ENCODE peak calls at places on chromosome 16, in four cellular contexts. One of them, this sample, is unnamed.
A peak's percentile ranks its signal among the peaks of the same experiment; 100 is the strongest.

GRCh38 chr16:86248325-86248905 is 261.9 kb upstream of the FOXF1 start:
- DNase-seq in astrocyte: no peak
- DNase-seq in tibial nerve: no peak
- DNase-seq in transverse colon: no peak
- DNase-seq in this sample: no peak

GRCh38 chr16:87927195-87927562 is 9.2 kb downstream of the CA5A start:
- DNase-seq in astrocyte: no peak
- DNase-seq in transverse colon: no peak
- DNase-seq in tibial nerve: no peak
- DNase-seq in this sample: no peak

GRCh38 chr16:85306071-85306792 is 194.0 kb upstream of the CIBAR2 start:
- DNase-seq in astrocyte: peak; percentile 63
- DNase-seq in tibial nerve: peak; percentile 87
- DNase-seq in transverse colon: peak; percentile 87
- DNase-seq in this sample: peak; percentile 97

GRCh38 chr16:71894229-71894920 is 956 bp upstream of the IST1 start:
- DNase-seq in tibial nerve: peak; percentile 54
- DNase-seq in transverse colon: peak; percentile 53
- DNase-seq in astrocyte: peak; percentile 58
- DNase-seq in this sample: peak; percentile 41

GRCh38 chr16:1181715-1182671 is 29.1 kb downstream of the CACNA1H start:
- DNase-seq in astrocyte: peak; percentile 83
- DNase-seq in transverse colon: peak; percentile 61
- DNase-seq in tibial nerve: no peak
- DNase-seq in this sample: peak; percentile 96

GRCh38 chr16:15041260-15042011 is 14.4 kb downstream of the NTAN1 start:
- DNase-seq in tibial nerve: peak; percentile 70
- DNase-seq in astrocyte: peak; percentile 38
- DNase-seq in transverse colon: peak; percentile 78
- DNase-seq in this sample: peak; percentile 85

GRCh38 chr16:86874141-86874540 is 295.8 kb downstream of the FOXL1 start:
- DNase-seq in transverse colon: no peak
- DNase-seq in astrocyte: no peak
- DNase-seq in tibial nerve: no peak
- DNase-seq in this sample: no peak

GRCh38 chr16:9363520-9363919 is 272.1 kb downstream of the HAPSTR1 start:
- DNase-seq in transverse colon: no peak
- DNase-seq in tibial nerve: no peak
- DNase-seq in astrocyte: no peak
- DNase-seq in this sample: no peak

GRCh38 chr16:65336169-65336568 is 214.3 kb upstream of the CDH11 start:
- DNase-seq in tibial nerve: no peak
- DNase-seq in astrocyte: peak; percentile 89
- DNase-seq in transverse colon: no peak
- DNase-seq in this sample: no peak

GRCh38 chr16:57728336-57729181 is 7.0 kb upstream of the KATNB1 start:
- DNase-seq in transverse colon: no peak
- DNase-seq in astrocyte: no peak
- DNase-seq in tibial nerve: no peak
- DNase-seq in this sample: no peak

GRCh38 chr16:29678691-29679267 is at the start of gene QPRT:
- DNase-seq in astrocyte: peak; percentile 14
- DNase-seq in tibial nerve: no peak
- DNase-seq in transverse colon: peak; percentile 71
- DNase-seq in this sample: peak; percentile 57

GRCh38 chr16:3012828-3013420 is at the start of gene CLDN9:
- DNase-seq in transverse colon: peak; percentile 63
- DNase-seq in astrocyte: no peak
- DNase-seq in tibial nerve: no peak
- DNase-seq in this sample: no peak

GRCh38 chr16:2060346-2060745 is 12.6 kb downstream of the TSC2 start:
- DNase-seq in astrocyte: no peak
- DNase-seq in transverse colon: no peak
- DNase-seq in tibial nerve: no peak
- DNase-seq in this sample: no peak

GRCh38 chr16:228151-228855 is 946 bp downstream of the LUC7L start:
- DNase-seq in tibial nerve: no peak
- DNase-seq in transverse colon: no peak
- DNase-seq in astrocyte: no peak
- DNase-seq in this sample: no peak

GRCh38 chr16:10605636-10606035 is 25.2 kb upstream of the EMP2 start:
- DNase-seq in transverse colon: no peak
- DNase-seq in astrocyte: no peak
- DNase-seq in tibial nerve: no peak
- DNase-seq in this sample: no peak

GRCh38 chr16:50310308-50311133 is 44.2 kb downstream of the ADCY7 start:
- DNase-seq in astrocyte: no peak
- DNase-seq in tibial nerve: no peak
- DNase-seq in transverse colon: no peak
- DNase-seq in this sample: no peak

GRCh38 chr16:89958068-89958467 is 9.5 kb downstream of the DEF8 start:
- DNase-seq in transverse colon: no peak
- DNase-seq in astrocyte: no peak
- DNase-seq in tibial nerve: no peak
- DNase-seq in this sample: no peak

GRCh38 chr16:87308826-87309225 is 8.4 kb downstream of the C16orf95 start:
- DNase-seq in tibial nerve: no peak
- DNase-seq in transverse colon: no peak
- DNase-seq in astrocyte: no peak
- DNase-seq in this sample: no peak

GRCh38 chr16:56617212-56618085 is 8.1 kb upstream of the MT1E start:
- DNase-seq in astrocyte: peak; percentile 57
- DNase-seq in transverse colon: peak; percentile 70
- DNase-seq in tibial nerve: no peak
- DNase-seq in this sample: peak; percentile 76

GRCh38 chr16:11716330-11716729 is 26.3 kb downstream of the TXNDC11 start:
- DNase-seq in tibial nerve: no peak
- DNase-seq in astrocyte: no peak
- DNase-seq in transverse colon: no peak
- DNase-seq in this sample: no peak
- H3K27ac ChIP-seq in tibial nerve: no peak overlapping the region
- H3K27ac ChIP-seq in astrocyte: no peak overlapping the region
- H3K27ac ChIP-seq in transverse colon: no peak overlapping the region
- H3K27ac ChIP-seq in this sample: no peak overlapping the region

GRCh38 chr16:83802135-83802534 is 5.6 kb upstream of the HSBP1 start:
- DNase-seq in tibial nerve: no peak
- DNase-seq in astrocyte: peak; percentile 54
- DNase-seq in transverse colon: no peak
- DNase-seq in this sample: no peak
- H3K4me3 ChIP-seq in tibial nerve: no peak overlapping the region
- H3K4me3 ChIP-seq in astrocyte: no peak overlapping the region
- H3K4me3 ChIP-seq in transverse colon: no peak overlapping the region
- H3K4me3 ChIP-seq in this sample: no peak overlapping the region

GRCh38 chr16:46974352-46974751 is 878 bp upstream of the DNAJA2 start:
- DNase-seq in transverse colon: no peak
- DNase-seq in astrocyte: no peak
- DNase-seq in tibial nerve: peak; percentile 11
- DNase-seq in this sample: no peak

GRCh38 chr16:46973457-46974324 is at the start of gene DNAJA2:
- DNase-seq in tibial nerve: peak; percentile 90
- DNase-seq in astrocyte: peak; percentile 79
- DNase-seq in transverse colon: peak; percentile 94
- DNase-seq in this sample: peak; percentile 92

GRCh38 chr16:46971271-46971670 is 2.2 kb downstream of the DNAJA2 start:
- DNase-seq in astrocyte: no peak
- DNase-seq in tibial nerve: no peak
- DNase-seq in transverse colon: no peak
- DNase-seq in this sample: no peak

GRCh38 chr16:46972429-46972970 is 974 bp downstream of the DNAJA2 start:
- DNase-seq in tibial nerve: no peak
- DNase-seq in transverse colon: no peak
- DNase-seq in astrocyte: peak; percentile 33
- DNase-seq in this sample: no peak

GRCh38 chr16:46972971-46973456 is 460 bp downstream of the DNAJA2 start:
- DNase-seq in transverse colon: peak; percentile 50
- DNase-seq in tibial nerve: no peak
- DNase-seq in astrocyte: no peak
- DNase-seq in this sample: no peak
- H3K36me3 ChIP-seq in transverse colon: no peaks in the 10 kb centered on the region
- H3K36me3 ChIP-seq in tibial nerve: no peaks in the 10 kb centered on the region
- H3K36me3 ChIP-seq in astrocyte: peaks cover 16% of the 10 kb centered on the region
- H3K36me3 ChIP-seq in this sample: no peaks in the 10 kb centered on the region

GRCh38 chr16:4494746-4495490 is 18.7 kb downstream of the HMOX2 start:
- DNase-seq in tibial nerve: no peak
- DNase-seq in astrocyte: peak; percentile 84
- DNase-seq in transverse colon: no peak
- DNase-seq in this sample: no peak

GRCh38 chr16:4499196-4499555 is 23.0 kb downstream of the HMOX2 start:
- DNase-seq in tibial nerve: no peak
- DNase-seq in astrocyte: no peak
- DNase-seq in transverse colon: no peak
- DNase-seq in this sample: no peak

GRCh38 chr16:4498546-4499195 is 22.5 kb downstream of the HMOX2 start:
- DNase-seq in tibial nerve: no peak
- DNase-seq in transverse colon: no peak
- DNase-seq in astrocyte: no peak
- DNase-seq in this sample: no peak

GRCh38 chr16:4495766-4496165 is 19.6 kb downstream of the HMOX2 start:
- DNase-seq in astrocyte: no peak
- DNase-seq in tibial nerve: no peak
- DNase-seq in transverse colon: no peak
- DNase-seq in this sample: no peak

DNA sequence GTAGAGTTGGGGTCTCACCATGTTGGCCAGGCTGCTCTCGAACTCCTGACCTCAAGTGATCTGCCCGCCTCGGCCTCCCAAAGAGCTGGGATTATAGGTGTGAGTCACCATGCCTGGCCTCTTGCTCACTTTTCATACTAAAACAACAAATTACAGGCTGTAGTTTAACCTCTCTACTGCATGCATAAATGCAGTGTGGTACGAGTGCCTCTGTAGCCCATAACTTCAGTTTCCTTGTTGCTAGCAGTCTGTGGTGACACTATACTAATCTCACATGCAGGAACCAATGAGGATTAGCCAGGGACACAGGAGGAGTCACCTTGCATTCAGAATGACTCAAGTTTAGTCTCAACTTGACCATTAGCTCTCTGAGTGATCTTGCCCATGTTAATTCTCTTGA is 20.1 kb downstream of the HMOX2 start:
- DNase-seq in transverse colon: no peak
- DNase-seq in astrocyte: peak; percentile 54
- DNase-seq in tibial nerve: no peak
- DNase-seq in this sample: no peak
- H3K27ac ChIP-seq in transverse colon: no peak overlapping the region
- H3K27ac ChIP-seq in astrocyte: peak overlapping the region; percentile 73
- H3K27ac ChIP-seq in tibial nerve: no peak overlapping the region
- H3K27ac ChIP-seq in this sample: no peak overlapping the region